ENCODE peak calls at places on chromosome 7, in five cellular contexts. M, F, Q, I and X are unnamed samples.

GRCh38 chr7:158027646-158028045 is 560.0 kb downstream of the PTPRN2 start:
- DNase-seq in F (no peak), I (no peak), Q (no peak), M (no peak), X (no peak)

GRCh38 chr7:29265208-29265923 is 70.8 kb downstream of the CHN2 start:
- DNase-seq in I (no peak), M (peak; percentile 62), Q (peak; percentile 89), F (peak; percentile 54), X (peak; percentile 80)

GRCh38 chr7:44489955-44490350 is 505 bp downstream of the NUDCD3 start:
- DNase-seq in I (no peak), Q (no peak), M (no peak), F (no peak), X (peak; percentile 32)

GRCh38 chr7:158432369-158433270 is 155.0 kb downstream of the PTPRN2 start:
- DNase-seq in F (no peak), M (no peak), I (no peak), Q (peak; percentile 61), X (peak; percentile 65)

GRCh38 chr7:141161959-141162547 is 88.2 kb downstream of the TMEM178B start:
- DNase-seq in F (no peak), M (no peak), I (no peak), Q (peak; percentile 80), X (no peak)

GRCh38 chr7:75891815-75892411 is 13.1 kb downstream of the RHBDD2 start:
- DNase-seq in F (no peak), I (no peak), Q (no peak), M (no peak), X (no peak)

GRCh38 chr7:50988465-50988864 is 205.8 kb upstream of the GRB10 start:
- DNase-seq in I (no peak), Q (no peak), M (no peak), F (no peak), X (no peak)

GRCh38 chr7:54260868-54261475 is 281.2 kb upstream of the VSTM2A start:
- DNase-seq in F (no peak), M (peak; percentile 72), I (no peak), Q (peak; percentile 96), X (peak; percentile 77)